ENCODE peak calls at places on chromosomes 16 and 17, in four cellular contexts. One of them, this sample, is unnamed.
A peak's percentile ranks its signal among the peaks of the same experiment; 100 is the strongest.

GRCh38 chr16:66911801-66912200 is 6.9 kb downstream of the CDH16 start:
- DNase-seq in H1: no peak
- DNase-seq in tibial nerve: no peak
- DNase-seq in body of pancreas: no peak
- DNase-seq in this sample: no peak

GRCh38 chr16:278863-279366 is 1.5 kb upstream of the ARHGDIG start:
- DNase-seq in body of pancreas: peak; percentile 86
- DNase-seq in tibial nerve: no peak
- DNase-seq in H1: no peak
- DNase-seq in this sample: no peak

GRCh38 chr16:675884-676564 is 553 bp downstream of the RHBDL1 start:
- DNase-seq in tibial nerve: no peak
- DNase-seq in body of pancreas: no peak
- DNase-seq in H1: no peak
- DNase-seq in this sample: no peak

GRCh38 chr17:47275245-47275984 is 21.8 kb downstream of the ITGB3 start:
- DNase-seq in H1: no peak
- DNase-seq in body of pancreas: peak; percentile 70
- DNase-seq in tibial nerve: peak; percentile 91
- DNase-seq in this sample: peak; percentile 82

GRCh38 chr17:42937712-42938596 is 26.3 kb downstream of the AARSD1 start:
- DNase-seq in body of pancreas: peak; percentile 59
- DNase-seq in H1: peak; percentile 25
- DNase-seq in tibial nerve: peak; percentile 28
- DNase-seq in this sample: no peak

GRCh38 chr17:79622201-79622601 is 11.3 kb upstream of the RBFOX3 start:
- DNase-seq in body of pancreas: no peak
- DNase-seq in tibial nerve: no peak
- DNase-seq in H1: no peak
- DNase-seq in this sample: no peak

GRCh38 chr16:8678068-8678927 is 3.9 kb downstream of the ABAT start:
- DNase-seq in tibial nerve: no peak
- DNase-seq in H1: no peak
- DNase-seq in body of pancreas: no peak
- DNase-seq in this sample: no peak

GRCh38 chr16:57485916-57486857 is at the start of gene DOK4:
- DNase-seq in body of pancreas: peak; percentile 89
- DNase-seq in tibial nerve: peak; percentile 67
- DNase-seq in H1: no peak
- DNase-seq in this sample: peak; percentile 53

GRCh38 chr17:79078476-79079190 is 4.0 kb downstream of the ENGASE start:
- DNase-seq in tibial nerve: no peak
- DNase-seq in body of pancreas: no peak
- DNase-seq in H1: no peak
- DNase-seq in this sample: peak; percentile 10

GRCh38 chr17:40535924-40536717 is 29.2 kb downstream of the CCR7 start:
- DNase-seq in H1: no peak
- DNase-seq in body of pancreas: no peak
- DNase-seq in tibial nerve: no peak
- DNase-seq in this sample: no peak

GRCh38 chr17:21286066-21286770 is 1.7 kb downstream of the MAP2K3 start:
- DNase-seq in body of pancreas: peak; percentile 91
- DNase-seq in tibial nerve: peak; percentile 87
- DNase-seq in H1: no peak
- DNase-seq in this sample: peak; percentile 97

GRCh38 chr17:67863624-67864247 is 38.4 kb downstream of the BPTF start:
- DNase-seq in H1: no peak
- DNase-seq in body of pancreas: no peak
- DNase-seq in tibial nerve: no peak
- DNase-seq in this sample: no peak

GRCh38 chr17:7191571-7192270 is 12.6 kb upstream of the ASGR1 start:
- DNase-seq in H1: peak; percentile 53
- DNase-seq in body of pancreas: peak; percentile 47
- DNase-seq in tibial nerve: peak; percentile 24
- DNase-seq in this sample: no peak

GRCh38 chr17:79223471-79223870 is 148.8 kb downstream of the ENGASE start:
- DNase-seq in H1: no peak
- DNase-seq in body of pancreas: no peak
- DNase-seq in tibial nerve: no peak
- DNase-seq in this sample: no peak

GRCh38 chr17:2965621-2966275 is 97.7 kb downstream of the OR1D5 start:
- DNase-seq in tibial nerve: no peak
- DNase-seq in H1: no peak
- DNase-seq in body of pancreas: no peak
- DNase-seq in this sample: no peak

GRCh38 chr16:17798721-17799120 is 328.0 kb upstream of the XYLT1 start:
- DNase-seq in H1: no peak
- DNase-seq in body of pancreas: no peak
- DNase-seq in tibial nerve: no peak
- DNase-seq in this sample: no peak

GRCh38 chr16:12611006-12611477 is 192.6 kb downstream of the CPPED1 start:
- DNase-seq in H1: no peak
- DNase-seq in body of pancreas: no peak
- DNase-seq in tibial nerve: no peak
- DNase-seq in this sample: no peak

GRCh38 chr16:4433914-4434787 is 8.5 kb downstream of the DNAJA3 start:
- DNase-seq in body of pancreas: no peak
- DNase-seq in tibial nerve: no peak
- DNase-seq in H1: no peak
- DNase-seq in this sample: no peak

GRCh38 chr17:45241315-45242011 is 19.8 kb downstream of the FMNL1 start:
- DNase-seq in body of pancreas: peak; percentile 63
- DNase-seq in tibial nerve: no peak
- DNase-seq in H1: no peak
- DNase-seq in this sample: no peak

GRCh38 chr16:24255446-24256352 is at the start of gene CACNG3:
- DNase-seq in H1: peak; percentile 46
- DNase-seq in tibial nerve: no peak
- DNase-seq in body of pancreas: peak; percentile 52
- DNase-seq in this sample: no peak

GRCh38 chr17:4512156-4513112 is 13.8 kb downstream of the SPNS2 start:
- DNase-seq in body of pancreas: no peak
- DNase-seq in tibial nerve: no peak
- DNase-seq in H1: no peak
- DNase-seq in this sample: no peak
- TF ChIP-seq POLR2A in body of pancreas: no peak
- TF ChIP-seq POLR2A in tibial nerve: no peak
- TF ChIP-seq POLR2A in H1: no peak
- TF ChIP-seq POLR2A in this sample: no peak

DNA sequence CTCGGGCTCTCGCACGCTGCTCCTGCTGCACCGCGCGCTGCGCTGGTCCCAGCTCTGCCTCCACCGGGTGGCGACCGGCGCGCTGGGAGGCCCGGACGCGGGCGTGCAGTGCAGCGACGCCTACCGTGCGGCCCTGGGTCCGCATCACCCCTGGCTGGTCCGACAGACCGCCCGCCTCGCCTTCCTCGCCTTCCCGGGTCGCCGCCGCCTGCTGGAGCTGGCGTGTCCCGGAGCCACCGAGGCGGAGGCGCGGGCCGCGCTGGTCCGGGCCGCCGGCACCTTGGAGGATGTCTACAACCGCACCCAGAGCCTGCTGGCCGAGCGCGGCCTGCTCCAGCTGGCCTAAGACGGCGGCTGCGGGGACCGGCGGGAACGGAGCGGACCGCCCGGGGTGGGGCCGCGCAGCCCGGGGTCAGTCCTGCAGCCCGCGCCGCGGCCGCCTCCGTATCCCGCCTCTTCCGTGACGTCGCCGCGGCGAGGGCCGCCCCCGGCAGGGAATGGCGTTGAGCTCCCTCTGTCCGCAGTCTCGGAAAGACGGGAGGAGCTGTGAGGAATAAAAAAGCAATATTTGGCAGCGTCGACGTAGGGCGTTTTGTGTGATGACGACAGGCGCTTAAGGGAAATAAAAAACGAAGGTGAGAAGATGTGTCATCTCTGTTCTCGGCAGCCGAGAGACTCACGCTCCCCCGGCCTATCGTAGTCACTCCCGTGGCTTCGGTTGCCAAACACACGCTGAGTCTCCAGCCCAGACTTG is 1.4 kb downstream of the GLTPD2 start:
- DNase-seq in body of pancreas: peak; percentile 89
- DNase-seq in H1: no peak
- DNase-seq in tibial nerve: peak; percentile 66
- DNase-seq in this sample: peak; percentile 63
- TF ChIP-seq POLR2A in body of pancreas: peak; percentile 85
- TF ChIP-seq POLR2A in H1: no peak
- TF ChIP-seq POLR2A in tibial nerve: peak; percentile 83
- TF ChIP-seq POLR2A in this sample: peak; percentile 88

GRCh38 chr16:2036200-2036966 is 9.7 kb downstream of the NHERF2 start:
- DNase-seq in H1: no peak
- DNase-seq in tibial nerve: no peak
- DNase-seq in body of pancreas: no peak
- DNase-seq in this sample: no peak
- TF ChIP-seq POLR2A in H1: no peak
- TF ChIP-seq POLR2A in tibial nerve: no peak
- TF ChIP-seq POLR2A in body of pancreas: no peak
- TF ChIP-seq POLR2A in this sample: no peak

GRCh38 chr17:36544049-36544319 is 735 bp upstream of the GGNBP2 start:
- DNase-seq in H1: no peak
- DNase-seq in body of pancreas: peak; percentile 42
- DNase-seq in tibial nerve: no peak
- DNase-seq in this sample: peak; percentile 63

GRCh38 chr17:36544320-36545092 is at the start of gene GGNBP2:
- DNase-seq in H1: peak; percentile 46
- DNase-seq in body of pancreas: peak; percentile 91
- DNase-seq in tibial nerve: peak; percentile 82
- DNase-seq in this sample: peak; percentile 85

GRCh38 chr17:36545465-36546417 is 1.0 kb downstream of the GGNBP2 start:
- DNase-seq in body of pancreas: peak; percentile 97
- DNase-seq in H1: peak; percentile 94
- DNase-seq in tibial nerve: peak; percentile 90
- DNase-seq in this sample: peak; percentile 94

GRCh38 chr17:36546418-36547093 is 1.8 kb downstream of the GGNBP2 start:
- DNase-seq in H1: no peak
- DNase-seq in tibial nerve: no peak
- DNase-seq in body of pancreas: no peak
- DNase-seq in this sample: no peak

GRCh38 chr17:36545093-36545464 is 360 bp downstream of the GGNBP2 start:
- DNase-seq in body of pancreas: no peak
- DNase-seq in H1: peak; percentile 23
- DNase-seq in tibial nerve: no peak
- DNase-seq in this sample: no peak
- TF ChIP-seq POLR2A in body of pancreas: no peak
- TF ChIP-seq POLR2A in H1: peak; percentile 56
- TF ChIP-seq POLR2A in tibial nerve: no peak
- TF ChIP-seq POLR2A in this sample: no peak

GRCh38 chr17:38719284-38719942 is 10.7 kb upstream of the CISD3 start:
- DNase-seq in tibial nerve: no peak
- DNase-seq in H1: no peak
- DNase-seq in body of pancreas: no peak
- DNase-seq in this sample: no peak
- TF ChIP-seq POLR2A in tibial nerve: no peak
- TF ChIP-seq POLR2A in H1: no peak
- TF ChIP-seq POLR2A in body of pancreas: no peak
- TF ChIP-seq POLR2A in this sample: no peak

GRCh38 chr17:50867856-50868438 is 1.8 kb upstream of the TOB1 start:
- DNase-seq in H1: no peak
- DNase-seq in tibial nerve: no peak
- DNase-seq in body of pancreas: no peak
- DNase-seq in this sample: no peak
- TF ChIP-seq POLR2A in H1: no peak
- TF ChIP-seq POLR2A in tibial nerve: no peak
- TF ChIP-seq POLR2A in body of pancreas: no peak
- TF ChIP-seq POLR2A in this sample: no peak

This sample was measured in gastrocnemius medialis.